ENCODE peak calls at places on chromosomes 5 and 9, in five cellular contexts. H is heart right ventricle; F is SJSA1; I is CD4-positive, alpha-beta memory T cell; X is GM23338. P is an unnamed sample.

GRCh38 chr5:41559184-41559583 is 48.8 kb upstream of the PLCXD3 start:
- DNase-seq in H (no peak), F (no peak), I (no peak), X (no peak), P (no peak)

GRCh38 chr9:27351438-27351837 is 54.5 kb upstream of the EQTN start:
- DNase-seq in H (peak; percentile 21), F (no peak), I (no peak), X (no peak), P (no peak)

GRCh38 chr9:2413196-2413840 is 208.3 kb upstream of the VLDLR start:
- DNase-seq in H (no peak), F (no peak), I (no peak), X (no peak), P (no peak)

GRCh38 chr5:179203248-179203647 is 142.0 kb downstream of the ADAMTS2 start:
- DNase-seq in H (no peak), F (no peak), I (no peak), X (no peak), P (no peak)

GRCh38 chr9:87683751-87684626 is 41.9 kb upstream of the CTSL start:
- DNase-seq in H (no peak), F (no peak), I (no peak), X (peak; percentile 34), P (no peak)

GRCh38 chr5:59897075-59897474 is 3.5 kb upstream of the PDE4D start:
- DNase-seq in H (no peak), F (no peak), I (no peak), X (no peak), P (no peak)

GRCh38 chr5:132205385-132206125 is 22.1 kb downstream of the P4HA2 start:
- DNase-seq in H (no peak), F (no peak), I (no peak), X (no peak), P (no peak)

GRCh38 chr9:33161011-33161588 is 6.0 kb downstream of the B4GALT1 start:
- DNase-seq in H (peak; percentile 59), F (peak; percentile 88), I (no peak), X (no peak), P (peak; percentile 87)

GRCh38 chr5:53037141-53037859 is 48.1 kb downstream of the ITGA2 start:
- DNase-seq in H (no peak), F (no peak), I (no peak), X (no peak), P (no peak)

GRCh38 chr5:68303038-68303738 is 87.6 kb downstream of the PIK3R1 start:
- DNase-seq in H (no peak), F (no peak), I (no peak), X (no peak), P (no peak)

GRCh38 chr9:89312154-89312616 is 1.2 kb downstream of the CKS2 start:
- DNase-seq in H (no peak), F (no peak), I (no peak), X (peak; percentile 46), P (no peak)

GRCh38 chr5:134084570-134084969 is 29.9 kb upstream of the TCF7 start:
- DNase-seq in H (no peak), F (no peak), I (no peak), X (no peak), P (no peak)

DNA sequence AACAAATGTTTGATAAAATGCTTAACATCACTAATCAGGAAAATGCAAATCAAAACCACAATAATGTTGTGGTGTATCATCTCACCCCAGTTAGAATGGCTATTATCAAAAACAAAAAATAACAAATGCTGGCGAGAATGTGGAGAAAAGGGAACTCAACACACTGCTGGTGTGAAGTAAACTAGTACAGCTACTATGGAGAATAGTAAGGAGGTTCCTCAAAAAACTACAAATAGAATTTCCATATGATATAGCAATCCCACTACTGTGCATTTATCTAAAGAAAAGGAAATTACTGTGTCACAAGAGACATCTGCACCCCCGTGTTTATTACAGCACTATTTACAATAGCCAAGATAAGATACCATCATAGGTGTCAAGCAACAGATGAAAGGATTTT is 214.5 kb upstream of the RASA1 start:
- DNase-seq in H (no peak), F (no peak), I (no peak), X (no peak), P (no peak)
- H3K4me1 ChIP-seq in H (no peaks in the 10 kb centered on the region), F (no peaks in the 10 kb centered on the region), I (no peaks in the 10 kb centered on the region), X (no peaks in the 10 kb centered on the region), P (no peaks in the 10 kb centered on the region)

GRCh38 chr9:127944586-127945218 is 7.0 kb upstream of the DPM2 start:
- DNase-seq in H (no peak), F (no peak), I (no peak), X (no peak), P (no peak)
- H3K4me1 ChIP-seq in H (peaks cover 70% of the 10 kb centered on the region), F (no peaks in the 10 kb centered on the region), I (peaks cover 36% of the 10 kb centered on the region), X (peaks cover 19% of the 10 kb centered on the region), P (no peaks in the 10 kb centered on the region)

GRCh38 chr9:120098584-120098983 is 481.4 kb downstream of the CDK5RAP2 start:
- DNase-seq in H (no peak), F (no peak), I (no peak), X (no peak), P (no peak)

GRCh38 chr9:120099064-120099463 is 480.9 kb downstream of the CDK5RAP2 start:
- DNase-seq in H (no peak), F (no peak), I (no peak), X (no peak), P (no peak)

GRCh38 chr9:120104771-120105170 is 475.2 kb downstream of the CDK5RAP2 start:
- DNase-seq in H (no peak), F (no peak), I (no peak), X (no peak), P (no peak)

DNA sequence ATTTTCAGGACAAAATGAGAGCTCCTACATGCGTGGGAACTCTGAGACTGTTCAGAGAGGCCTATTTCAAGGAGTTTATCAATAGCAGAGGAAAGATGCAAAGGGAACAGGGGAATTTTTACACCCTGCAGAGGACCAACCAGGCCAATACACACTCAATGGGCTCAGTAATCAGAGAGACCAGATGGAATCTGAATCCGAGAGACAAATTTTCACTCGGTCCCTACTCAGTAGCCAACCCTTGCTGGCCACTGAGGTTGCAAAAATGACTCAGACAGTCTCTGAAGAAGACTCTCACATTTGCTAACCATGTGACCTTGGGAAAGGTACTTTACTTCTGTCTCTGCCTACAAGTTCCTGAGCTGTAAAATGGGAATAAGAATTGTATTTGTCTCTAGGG is 479.4 kb downstream of the CDK5RAP2 start:
- DNase-seq in H (no peak), F (no peak), I (no peak), X (no peak), P (no peak)
- H3K4me1 ChIP-seq in H (no peaks in the 10 kb centered on the region), F (no peaks in the 10 kb centered on the region), I (no peaks in the 10 kb centered on the region), X (peaks cover 2% of the 10 kb centered on the region), P (no peaks in the 10 kb centered on the region)

GRCh38 chr9:134136117-134136996 is 475 bp downstream of the WDR5 start:
- DNase-seq in H (no peak), F (no peak), I (no peak), X (peak; percentile 51), P (peak; percentile 76)
- H3K4me1 ChIP-seq in H (peaks cover 53% of the 10 kb centered on the region), F (peaks cover 14% of the 10 kb centered on the region), I (peaks cover 39% of the 10 kb centered on the region), X (peaks cover 26% of the 10 kb centered on the region), P (peaks cover 34% of the 10 kb centered on the region)

GRCh38 chr9:23663125-23663524 is 162.9 kb downstream of the ELAVL2 start:
- DNase-seq in H (no peak), F (no peak), I (no peak), X (no peak), P (no peak)
- H3K4me1 ChIP-seq in H (no peaks in the 10 kb centered on the region), F (no peaks in the 10 kb centered on the region), I (no peaks in the 10 kb centered on the region), X (peaks cover 19% of the 10 kb centered on the region), P (no peaks in the 10 kb centered on the region)

P was measured in upper lobe of right lung.